ENCODE peak calls at places on chromosomes 11 and 22, in eight cellular contexts. One of them, this sample, is unnamed. For H3K4me1, the result is how much of the 10 kb centered on the place peaks cover.

GRCh38 chr22:38062782-38063181 is 5.6 kb downstream of the PICK1 start:
- DNase-seq in heart left ventricle: no peak
- DNase-seq in IMR-90: no peak
- DNase-seq in CD8-positive, alpha-beta memory T cell: no peak
- DNase-seq in CD8-positive, alpha-beta T cell: no peak
- DNase-seq in lower lobe of right lung: peak
- DNase-seq in A549: no peak
- DNase-seq in right lobe of liver: no peak
- DNase-seq in this sample: no peak

GRCh38 chr11:57203882-57204281 is 22.1 kb downstream of the LRRC55 start:
- DNase-seq in heart left ventricle: no peak
- DNase-seq in IMR-90: no peak
- DNase-seq in CD8-positive, alpha-beta memory T cell: no peak
- DNase-seq in CD8-positive, alpha-beta T cell: no peak
- DNase-seq in lower lobe of right lung: no peak
- DNase-seq in A549: no peak
- DNase-seq in right lobe of liver: no peak
- DNase-seq in this sample: no peak

GRCh38 chr22:31611065-31611760 is 50.8 kb downstream of the PISD start:
- DNase-seq in heart left ventricle: no peak
- DNase-seq in IMR-90: peak
- DNase-seq in CD8-positive, alpha-beta memory T cell: no peak
- DNase-seq in CD8-positive, alpha-beta T cell: no peak
- DNase-seq in lower lobe of right lung: peak
- DNase-seq in A549: no peak
- DNase-seq in right lobe of liver: no peak
- DNase-seq in this sample: no peak

GRCh38 chr11:69165775-69166174 is 10.0 kb downstream of the SMIM38 start:
- DNase-seq in heart left ventricle: no peak
- DNase-seq in IMR-90: no peak
- DNase-seq in CD8-positive, alpha-beta memory T cell: no peak
- DNase-seq in CD8-positive, alpha-beta T cell: no peak
- DNase-seq in lower lobe of right lung: no peak
- DNase-seq in A549: no peak
- DNase-seq in right lobe of liver: no peak
- DNase-seq in this sample: no peak

GRCh38 chr11:75182652-75183051 is 31.7 kb downstream of the SLCO2B1 start:
- DNase-seq in heart left ventricle: no peak
- DNase-seq in IMR-90: no peak
- DNase-seq in CD8-positive, alpha-beta memory T cell: no peak
- DNase-seq in CD8-positive, alpha-beta T cell: no peak
- DNase-seq in lower lobe of right lung: no peak
- DNase-seq in A549: no peak
- DNase-seq in right lobe of liver: no peak
- DNase-seq in this sample: no peak

GRCh38 chr11:67613960-67614715 is 7.4 kb downstream of the NDUFV1 start:
- DNase-seq in heart left ventricle: no peak
- DNase-seq in IMR-90: peak
- DNase-seq in CD8-positive, alpha-beta memory T cell: peak
- DNase-seq in CD8-positive, alpha-beta T cell: peak
- DNase-seq in lower lobe of right lung: peak
- DNase-seq in A549: peak
- DNase-seq in right lobe of liver: peak
- DNase-seq in this sample: no peak

GRCh38 chr11:40140560-40140959 is 1318.9 kb downstream of the LRRC4C start:
- DNase-seq in heart left ventricle: no peak
- DNase-seq in IMR-90: no peak
- DNase-seq in CD8-positive, alpha-beta memory T cell: no peak
- DNase-seq in CD8-positive, alpha-beta T cell: no peak
- DNase-seq in lower lobe of right lung: no peak
- DNase-seq in A549: no peak
- DNase-seq in right lobe of liver: no peak
- DNase-seq in this sample: no peak

GRCh38 chr11:116030697-116031331 is 526.6 kb upstream of the CADM1 start:
- DNase-seq in heart left ventricle: no peak
- DNase-seq in IMR-90: no peak
- DNase-seq in CD8-positive, alpha-beta memory T cell: no peak
- DNase-seq in CD8-positive, alpha-beta T cell: no peak
- DNase-seq in lower lobe of right lung: no peak
- DNase-seq in A549: no peak
- DNase-seq in right lobe of liver: no peak
- DNase-seq in this sample: no peak

GRCh38 chr11:2316169-2316962 is 14.6 kb downstream of the TSPAN32 start:
- DNase-seq in heart left ventricle: no peak
- DNase-seq in IMR-90: no peak
- DNase-seq in CD8-positive, alpha-beta memory T cell: no peak
- DNase-seq in CD8-positive, alpha-beta T cell: no peak
- DNase-seq in lower lobe of right lung: peak
- DNase-seq in A549: no peak
- DNase-seq in right lobe of liver: peak
- DNase-seq in this sample: no peak

GRCh38 chr11:134658481-134659080 is 246.5 kb upstream of the B3GAT1 start:
- DNase-seq in heart left ventricle: no peak
- DNase-seq in IMR-90: no peak
- DNase-seq in CD8-positive, alpha-beta memory T cell: no peak
- DNase-seq in CD8-positive, alpha-beta T cell: no peak
- DNase-seq in lower lobe of right lung: no peak
- DNase-seq in A549: no peak
- DNase-seq in right lobe of liver: no peak
- DNase-seq in this sample: peak

GRCh38 chr22:35642305-35642741 is 5.9 kb upstream of the APOL6 start:
- DNase-seq in heart left ventricle: no peak
- DNase-seq in IMR-90: peak
- DNase-seq in CD8-positive, alpha-beta memory T cell: no peak
- DNase-seq in CD8-positive, alpha-beta T cell: no peak
- DNase-seq in lower lobe of right lung: no peak
- DNase-seq in A549: no peak
- DNase-seq in right lobe of liver: peak
- DNase-seq in this sample: no peak

GRCh38 chr22:37262346-37262745 is 18.3 kb upstream of the RAC2 start:
- DNase-seq in heart left ventricle: no peak
- DNase-seq in IMR-90: no peak
- DNase-seq in CD8-positive, alpha-beta memory T cell: no peak
- DNase-seq in CD8-positive, alpha-beta T cell: no peak
- DNase-seq in lower lobe of right lung: peak
- DNase-seq in A549: no peak
- DNase-seq in right lobe of liver: no peak
- DNase-seq in this sample: no peak

DNA sequence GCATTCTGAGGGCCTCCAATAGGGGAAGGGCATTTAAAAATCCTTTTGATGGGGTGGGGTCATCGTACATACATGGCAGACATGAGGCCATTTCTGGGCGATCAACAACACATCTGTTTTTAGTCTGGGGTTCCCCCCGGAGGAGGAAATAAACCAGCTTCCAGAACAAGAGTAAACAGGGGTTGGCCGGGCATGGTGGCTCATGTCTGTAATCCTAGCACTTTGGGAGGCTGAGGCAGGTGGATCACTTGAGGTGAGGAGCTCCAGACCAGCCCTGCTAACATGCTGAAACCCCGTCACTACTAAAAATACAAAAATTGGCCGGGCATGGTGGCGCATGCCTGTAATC is 12.0 kb downstream of the PRSS23 start:
- DNase-seq in heart left ventricle: no peak
- DNase-seq in IMR-90: no peak
- DNase-seq in CD8-positive, alpha-beta memory T cell: no peak
- DNase-seq in CD8-positive, alpha-beta T cell: no peak
- DNase-seq in lower lobe of right lung: no peak
- DNase-seq in A549: no peak
- DNase-seq in right lobe of liver: no peak
- DNase-seq in this sample: no peak
- H3K27ac ChIP-seq in heart left ventricle: no peak
- H3K27ac ChIP-seq in IMR-90: no peak
- H3K27ac ChIP-seq in CD8-positive, alpha-beta memory T cell: no peak
- H3K27ac ChIP-seq in CD8-positive, alpha-beta T cell: no peak
- H3K27ac ChIP-seq in lower lobe of right lung: no peak
- H3K27ac ChIP-seq in A549: peak
- H3K27ac ChIP-seq in right lobe of liver: no peak
- H3K27ac ChIP-seq in this sample: no peak

DNA sequence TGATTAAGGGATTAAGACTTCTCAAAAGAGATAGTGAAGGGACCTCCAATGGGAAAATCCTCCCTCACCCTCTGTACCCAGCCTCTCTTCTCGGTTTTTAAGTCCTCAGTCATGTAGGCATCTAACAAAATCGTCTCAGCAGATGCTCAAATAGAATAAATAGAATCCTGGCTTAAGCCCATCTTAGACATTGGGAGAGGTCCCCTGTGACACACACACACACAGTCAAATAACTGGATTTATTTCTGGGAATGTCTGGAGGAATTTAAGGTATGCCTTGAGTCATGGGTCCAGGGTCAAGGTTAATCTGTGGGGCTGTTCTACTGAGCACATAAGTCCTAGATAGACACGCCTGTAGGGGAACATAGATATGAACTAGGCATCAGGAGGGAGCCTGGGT is 478.2 kb downstream of the MIAT start:
- DNase-seq in heart left ventricle: no peak
- DNase-seq in IMR-90: peak
- DNase-seq in CD8-positive, alpha-beta memory T cell: no peak
- DNase-seq in CD8-positive, alpha-beta T cell: no peak
- DNase-seq in lower lobe of right lung: no peak
- DNase-seq in A549: peak
- DNase-seq in right lobe of liver: no peak
- DNase-seq in this sample: no peak
- H3K4me1 ChIP-seq in heart left ventricle: under half
- H3K4me1 ChIP-seq in IMR-90: under half
- H3K4me1 ChIP-seq in CD8-positive, alpha-beta memory T cell: under half
- H3K4me1 ChIP-seq in CD8-positive, alpha-beta T cell: under half
- H3K4me1 ChIP-seq in lower lobe of right lung: under half
- H3K4me1 ChIP-seq in A549: half or more
- H3K4me1 ChIP-seq in right lobe of liver: under half
- H3K4me1 ChIP-seq in this sample: under half

DNA sequence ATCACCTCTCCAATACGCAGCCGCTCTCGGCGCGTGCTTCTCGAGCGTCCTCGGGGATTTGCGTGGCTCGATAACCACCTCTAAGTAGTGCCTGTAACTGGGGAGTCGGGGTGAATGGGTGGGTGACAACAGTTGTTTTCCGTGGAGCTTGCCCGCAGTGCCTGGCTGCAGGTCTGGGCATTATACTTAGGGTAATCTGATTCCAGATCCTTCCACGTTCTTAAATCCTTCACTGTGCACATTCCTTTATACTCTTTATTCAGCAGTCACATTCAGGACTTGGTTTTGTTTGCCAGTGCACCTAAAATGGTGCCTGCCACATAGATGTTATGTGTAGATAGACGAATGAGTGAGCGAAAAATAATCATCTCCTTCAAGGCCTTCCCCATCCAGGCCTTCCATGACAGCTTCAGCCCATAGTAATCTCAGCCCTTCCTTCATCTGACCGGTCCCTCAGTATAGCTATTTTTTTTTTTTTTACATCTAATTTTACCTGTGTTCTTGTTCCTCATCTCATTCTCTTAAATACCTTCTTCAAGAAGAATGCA is 602 bp downstream of the NAT10 start:
- DNase-seq in heart left ventricle: no peak
- DNase-seq in IMR-90: peak
- DNase-seq in CD8-positive, alpha-beta memory T cell: no peak
- DNase-seq in CD8-positive, alpha-beta T cell: no peak
- DNase-seq in lower lobe of right lung: no peak
- DNase-seq in A549: no peak
- DNase-seq in right lobe of liver: no peak
- DNase-seq in this sample: no peak
- H3K27ac ChIP-seq in heart left ventricle: peak
- H3K27ac ChIP-seq in IMR-90: peak
- H3K27ac ChIP-seq in CD8-positive, alpha-beta memory T cell: peak
- H3K27ac ChIP-seq in CD8-positive, alpha-beta T cell: peak
- H3K27ac ChIP-seq in lower lobe of right lung: peak
- H3K27ac ChIP-seq in A549: peak
- H3K27ac ChIP-seq in right lobe of liver: peak
- H3K27ac ChIP-seq in this sample: peak

GRCh38 chr11:66157182-66157864 is 87.3 kb downstream of the PACS1 start:
- DNase-seq in heart left ventricle: no peak
- DNase-seq in IMR-90: peak
- DNase-seq in CD8-positive, alpha-beta memory T cell: no peak
- DNase-seq in CD8-positive, alpha-beta T cell: no peak
- DNase-seq in lower lobe of right lung: no peak
- DNase-seq in A549: peak
- DNase-seq in right lobe of liver: no peak
- DNase-seq in this sample: no peak
- H3K4me1 ChIP-seq in heart left ventricle: under half
- H3K4me1 ChIP-seq in IMR-90: under half
- H3K4me1 ChIP-seq in CD8-positive, alpha-beta memory T cell: under half
- H3K4me1 ChIP-seq in CD8-positive, alpha-beta T cell: under half
- H3K4me1 ChIP-seq in lower lobe of right lung: under half
- H3K4me1 ChIP-seq in A549: under half
- H3K4me1 ChIP-seq in right lobe of liver: under half
- H3K4me1 ChIP-seq in this sample: under half

DNA sequence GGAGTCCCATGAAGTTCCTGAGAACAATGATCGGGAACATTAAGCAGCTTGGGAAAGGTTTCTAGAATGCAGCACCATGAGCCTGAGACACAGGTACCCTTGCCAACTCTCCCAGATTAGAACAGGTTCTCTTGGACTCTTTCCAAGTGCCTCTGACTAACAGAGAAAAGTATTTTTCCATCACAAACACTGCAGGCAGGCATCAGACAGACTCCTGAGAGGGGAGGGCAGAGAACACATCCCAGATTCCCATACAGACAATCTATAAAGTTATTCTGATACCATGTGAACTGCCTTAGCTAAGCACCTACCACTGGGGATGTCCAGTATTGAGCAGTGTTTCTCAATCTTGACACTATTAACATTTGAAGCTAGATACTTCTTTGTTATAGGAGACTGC is 27.3 kb downstream of the SERGEF start:
- DNase-seq in heart left ventricle: no peak
- DNase-seq in IMR-90: peak
- DNase-seq in CD8-positive, alpha-beta memory T cell: no peak
- DNase-seq in CD8-positive, alpha-beta T cell: no peak
- DNase-seq in lower lobe of right lung: no peak
- DNase-seq in A549: no peak
- DNase-seq in right lobe of liver: no peak
- DNase-seq in this sample: no peak
- H3K27ac ChIP-seq in heart left ventricle: no peak
- H3K27ac ChIP-seq in IMR-90: no peak
- H3K27ac ChIP-seq in CD8-positive, alpha-beta memory T cell: no peak
- H3K27ac ChIP-seq in CD8-positive, alpha-beta T cell: no peak
- H3K27ac ChIP-seq in lower lobe of right lung: no peak
- H3K27ac ChIP-seq in A549: no peak
- H3K27ac ChIP-seq in right lobe of liver: no peak
- H3K27ac ChIP-seq in this sample: peak

DNA sequence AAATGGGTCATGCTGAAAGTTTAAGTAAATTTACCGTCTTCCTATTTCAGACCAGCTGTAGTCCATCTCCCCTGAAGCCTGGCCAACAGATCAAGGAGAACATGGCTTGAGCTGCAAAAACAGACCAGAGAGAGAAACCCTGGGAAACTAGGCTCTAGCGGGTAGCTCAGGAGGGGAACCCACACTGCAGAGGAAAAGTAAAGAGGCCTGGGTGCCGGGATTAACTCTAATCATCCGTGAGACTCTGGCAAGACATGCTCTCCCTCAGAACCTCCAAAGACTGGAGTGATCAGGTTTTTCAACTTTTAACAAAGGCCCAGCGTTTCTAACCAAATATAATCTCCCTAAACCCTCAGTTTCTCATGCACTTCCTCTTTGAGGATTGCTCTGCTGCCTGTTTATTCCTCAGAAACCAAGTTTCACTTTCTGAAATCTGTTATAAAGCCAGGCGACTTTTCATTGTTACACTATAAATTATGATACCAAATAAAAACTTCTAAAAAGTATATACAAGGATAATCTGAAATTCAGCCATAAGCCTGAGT is 67.4 kb downstream of the GAB2 start:
- DNase-seq in heart left ventricle: peak
- DNase-seq in IMR-90: peak
- DNase-seq in CD8-positive, alpha-beta memory T cell: no peak
- DNase-seq in CD8-positive, alpha-beta T cell: no peak
- DNase-seq in lower lobe of right lung: no peak
- DNase-seq in A549: no peak
- DNase-seq in right lobe of liver: no peak
- DNase-seq in this sample: no peak
- H3K4me1 ChIP-seq in heart left ventricle: half or more
- H3K4me1 ChIP-seq in IMR-90: under half
- H3K4me1 ChIP-seq in CD8-positive, alpha-beta memory T cell: under half
- H3K4me1 ChIP-seq in CD8-positive, alpha-beta T cell: under half
- H3K4me1 ChIP-seq in lower lobe of right lung: half or more
- H3K4me1 ChIP-seq in A549: under half
- H3K4me1 ChIP-seq in right lobe of liver: under half
- H3K4me1 ChIP-seq in this sample: under half

This sample was measured in esophagus muscularis mucosa.